ENCODE peak calls at places on chromosomes 2 and 18, in seven cellular contexts. Z is IMR-90, F is H9, G is mesendoderm, B is neuronal stem cell, O is trophoblast cell, N is H1. C is an unnamed sample.

GRCh38 chr2:1736997-1737480 is 7.3 kb downstream of the PXDN start:
- DNase-seq in Z (peak; percentile 95), F (no peak), G (no peak), B (no peak), O (peak; percentile 95), N (no peak), C (peak; percentile 96)

GRCh38 chr18:78240867-78241266 is 738.8 kb upstream of the SALL3 start:
- DNase-seq in Z (no peak), F (no peak), G (peak; percentile 29), B (no peak), O (no peak), N (no peak), C (no peak)

GRCh38 chr2:124027182-124027581 is 2.1 kb downstream of the CNTNAP5 start:
- DNase-seq in Z (peak; percentile 30), F (peak; percentile 47), G (peak; percentile 89), B (peak; percentile 62), O (peak; percentile 24), N (no peak), C (peak; percentile 53)

GRCh38 chr2:123976249-123976648 is 48.8 kb upstream of the CNTNAP5 start:
- DNase-seq in Z (no peak), F (no peak), G (no peak), B (no peak), O (no peak), N (no peak), C (no peak)

GRCh38 chr18:55998071-55998522 is 410.1 kb upstream of the TCF4 start:
- DNase-seq in Z (peak; percentile 56), F (peak; percentile 41), G (peak; percentile 67), B (peak; percentile 66), O (no peak), N (no peak), C (peak; percentile 34)

GRCh38 chr2:1940660-1941059 is 196.3 kb upstream of the PXDN start:
- DNase-seq in Z (no peak), F (no peak), G (no peak), B (no peak), O (no peak), N (no peak), C (no peak)

GRCh38 chr2:61255580-61256437 is 93.8 kb downstream of the C2orf74 start:
- DNase-seq in Z (peak; percentile 91), F (no peak), G (no peak), B (no peak), O (peak; percentile 4), N (no peak), C (peak; percentile 91)

GRCh38 chr18:76374330-76375281 is 120.4 kb downstream of the ZNF516 start:
- DNase-seq in Z (no peak), F (no peak), G (no peak), B (no peak), O (no peak), N (no peak), C (no peak)

GRCh38 chr2:212254331-212254730 is 284.3 kb downstream of the ERBB4 start:
- DNase-seq in Z (no peak), F (no peak), G (peak; percentile 10), B (no peak), O (no peak), N (no peak), C (peak; percentile 5)

GRCh38 chr2:86441789-86442641 is 844 bp downstream of the KDM3A start:
- DNase-seq in Z (peak; percentile 50), F (peak; percentile 46), G (peak; percentile 65), B (peak; percentile 42), O (peak; percentile 51), N (no peak), C (peak; percentile 78)

GRCh38 chr18:78979682-78980278 is at the start of gene SALL3:
- DNase-seq in Z (no peak), F (peak; percentile 76), G (peak; percentile 87), B (no peak), O (no peak), N (no peak), C (no peak)

GRCh38 chr2:96884299-96885156 is 14.6 kb upstream of the SEMA4C start:
- DNase-seq in Z (no peak), F (no peak), G (no peak), B (no peak), O (peak; percentile 97), N (no peak), C (no peak)

GRCh38 chr2:181357979-181358378 is 99.2 kb upstream of the ITGA4 start:
- DNase-seq in Z (no peak), F (no peak), G (no peak), B (no peak), O (no peak), N (no peak), C (no peak)

GRCh38 chr2:171325886-171326585 is 107.8 kb downstream of the METTL8 start:
- DNase-seq in Z (no peak), F (no peak), G (no peak), B (no peak), O (no peak), N (no peak), C (no peak)

GRCh38 chr2:194842871-194843270 is 814.2 kb upstream of the SLC39A10 start:
- DNase-seq in Z (no peak), F (no peak), G (no peak), B (no peak), O (no peak), N (no peak), C (no peak)

GRCh38 chr2:172431428-172431827 is 4.0 kb downstream of the ITGA6 start:
- DNase-seq in Z (no peak), F (no peak), G (no peak), B (no peak), O (no peak), N (no peak), C (no peak)

GRCh38 chr2:171855401-171855800 is 38.6 kb downstream of the SLC25A12 start:
- DNase-seq in Z (peak; percentile 20), F (no peak), G (no peak), B (no peak), O (peak; percentile 36), N (no peak), C (peak; percentile 8)

GRCh38 chr18:26335139-26335933 is 109.1 kb downstream of the TAF4B start:
- DNase-seq in Z (no peak), F (no peak), G (peak; percentile 44), B (no peak), O (no peak), N (no peak), C (peak; percentile 32)

GRCh38 chr2:3422161-3422767 is 42.8 kb downstream of the TRAPPC12 start:
- DNase-seq in Z (no peak), F (no peak), G (no peak), B (no peak), O (no peak), N (no peak), C (no peak)

GRCh38 chr2:177078843-177079242 is 133.8 kb upstream of the HNRNPA3 start:
- DNase-seq in Z (no peak), F (no peak), G (peak; percentile 11), B (no peak), O (peak; percentile 18), N (no peak), C (no peak)

GRCh38 chr18:28065031-28065792 is 111.7 kb downstream of the CDH2 start:
- DNase-seq in Z (peak; percentile 94), F (no peak), G (peak; percentile 98), B (peak; percentile 38), O (peak; percentile 49), N (no peak), C (peak; percentile 89)

GRCh38 chr2:11551569-11552259 is 17.9 kb downstream of the GREB1 start:
- DNase-seq in Z (no peak), F (no peak), G (no peak), B (no peak), O (no peak), N (no peak), C (no peak)

GRCh38 chr2:1584691-1585485 is 159.4 kb downstream of the PXDN start:
- DNase-seq in Z (no peak), F (no peak), G (no peak), B (no peak), O (no peak), N (no peak), C (no peak)

GRCh38 chr2:53843595-53843994 is 16.2 kb downstream of the GPR75 start:
- DNase-seq in Z (no peak), F (no peak), G (no peak), B (no peak), O (no peak), N (no peak), C (no peak)
- H3K4me2 ChIP-seq in Z (no peak overlapping the region), F (no peak overlapping the region), G (no peak overlapping the region), B (no peak overlapping the region), O (no peak overlapping the region), N (no peak overlapping the region), C (no peak overlapping the region)

GRCh38 chr2:43019025-43019367 is 207.4 kb downstream of the ZFP36L2 start:
- DNase-seq in Z (no peak), F (no peak), G (no peak), B (no peak), O (no peak), N (no peak), C (no peak)
- H2BK120ac ChIP-seq in Z (peak overlapping the region; percentile 49), F (no peak overlapping the region), G (no peak overlapping the region), B (peak overlapping the region; percentile 72), O (peak overlapping the region; percentile 65), N (no peak overlapping the region), C (no peak overlapping the region)

GRCh38 chr2:27701676-27702075 is 38.0 kb downstream of the SLC4A1AP start:
- DNase-seq in Z (no peak), F (no peak), G (no peak), B (no peak), O (no peak), N (no peak), C (no peak)

GRCh38 chr2:27705851-27706622 is 42.3 kb downstream of the SLC4A1AP start:
- DNase-seq in Z (peak; percentile 99), F (no peak), G (peak; percentile 87), B (no peak), O (no peak), N (no peak), C (peak; percentile 89)

GRCh38 chr2:27704342-27704876 is 40.7 kb downstream of the SLC4A1AP start:
- DNase-seq in Z (no peak), F (no peak), G (no peak), B (no peak), O (no peak), N (no peak), C (no peak)

GRCh38 chr2:27702302-27702701 is 38.6 kb downstream of the SLC4A1AP start:
- DNase-seq in Z (no peak), F (no peak), G (no peak), B (no peak), O (no peak), N (no peak), C (no peak)

GRCh38 chr2:27703638-27704341 is 40.1 kb downstream of the SLC4A1AP start:
- DNase-seq in Z (peak; percentile 96), F (peak; percentile 87), G (peak; percentile 90), B (peak; percentile 86), O (peak; percentile 79), N (peak; percentile 77), C (peak; percentile 92)
- H3K79me1 ChIP-seq in Z (peaks cover 6% of the 10 kb centered on the region), F (no peaks in the 10 kb centered on the region), G (no peaks in the 10 kb centered on the region), B (no peaks in the 10 kb centered on the region), O (peaks cover 3% of the 10 kb centered on the region), N (no peaks in the 10 kb centered on the region), C (no peaks in the 10 kb centered on the region)

GRCh38 chr2:138093455-138093854 is 129.2 kb downstream of the HNMT start:
- DNase-seq in Z (no peak), F (no peak), G (no peak), B (no peak), O (no peak), N (no peak), C (no peak)
- H3K4me2 ChIP-seq in Z (no peak overlapping the region), F (no peak overlapping the region), G (no peak overlapping the region), B (no peak overlapping the region), O (no peak overlapping the region), N (no peak overlapping the region), C (no peak overlapping the region)

DNA sequence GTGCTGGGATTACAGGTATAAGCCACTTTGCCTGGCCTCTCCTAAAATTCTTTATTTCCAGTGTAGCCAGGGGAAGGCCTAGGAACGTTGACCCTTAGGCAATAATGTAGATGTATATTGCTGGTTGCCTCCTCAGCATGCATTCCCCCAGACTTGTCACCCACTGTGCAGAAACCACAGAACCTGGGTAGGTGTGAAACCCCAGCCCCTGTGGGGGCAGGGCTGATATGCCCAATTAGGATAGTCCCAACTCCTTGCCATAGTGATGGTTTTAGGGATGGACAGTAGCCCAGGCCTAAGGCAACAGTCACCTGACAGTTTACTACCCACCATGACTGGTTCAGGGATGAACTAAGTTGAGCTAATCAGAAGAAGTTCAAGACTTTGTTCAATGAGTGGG is 57.7 kb downstream of the TMEM247 start:
- DNase-seq in Z (no peak), F (no peak), G (peak; percentile 31), B (no peak), O (no peak), N (no peak), C (no peak)
- H2BK120ac ChIP-seq in Z (no peak overlapping the region), F (no peak overlapping the region), G (no peak overlapping the region), B (no peak overlapping the region), O (no peak overlapping the region), N (no peak overlapping the region), C (no peak overlapping the region)